ENCODE peak calls at places on chromosomes 16 and 17, in six cellular contexts. H, Z, Y, I, J and M are unnamed samples.

GRCh38 chr17:4020096-4020495 is 55.9 kb upstream of the ATP2A3 start:
- DNase-seq in H (no peak), Y (no peak), I (no peak), J (no peak), Z (no peak), M (no peak)

GRCh38 chr16:81650982-81651562 is 128.0 kb upstream of the PLCG2 start:
- DNase-seq in H (peak; percentile 66), Z (no peak), J (no peak), Y (no peak), I (no peak), M (peak; percentile 68)

GRCh38 chr17:78237403-78238012 is 6.1 kb downstream of the TMEM235 start:
- DNase-seq in H (no peak), J (no peak), I (no peak), Y (no peak), Z (no peak), M (no peak)

GRCh38 chr17:43360739-43361498 is 37.9 kb upstream of the ARL4D start:
- DNase-seq in J (peak; percentile 97), I (peak; percentile 36), H (peak; percentile 70), Z (peak; percentile 86), Y (peak; percentile 75), M (peak; percentile 88)

GRCh38 chr17:76265624-76266243 is 586 bp downstream of the UBALD2 start:
- DNase-seq in I (peak; percentile 47), Y (peak; percentile 47), H (peak; percentile 73), J (peak; percentile 42), Z (peak; percentile 57), M (peak; percentile 70)

GRCh38 chr16:20971420-20971819 is 70.8 kb downstream of the LYRM1 start:
- DNase-seq in J (no peak), H (peak; percentile 40), Z (no peak), I (no peak), Y (no peak), M (no peak)

GRCh38 chr17:62966426-62967110 is 533 bp downstream of the TANC2 start:
- DNase-seq in Z (peak; percentile 29), I (peak; percentile 45), J (peak; percentile 9), H (peak; percentile 68), Y (no peak), M (peak; percentile 45)

GRCh38 chr17:66190738-66191606 is 961 bp downstream of the CEP112 start:
- DNase-seq in J (no peak), H (no peak), I (no peak), Z (peak; percentile 55), Y (no peak), M (no peak)

GRCh38 chr17:72467841-72468653 is 347.2 kb downstream of the SOX9 start:
- DNase-seq in Z (peak; percentile 79), J (no peak), H (no peak), Y (no peak), I (no peak), M (no peak)

GRCh38 chr17:72539981-72540897 is 419.4 kb downstream of the SOX9 start:
- DNase-seq in H (peak; percentile 93), Z (peak; percentile 97), Y (peak; percentile 40), I (peak; percentile 63), J (peak; percentile 33), M (peak; percentile 97)

GRCh38 chr17:77608431-77608830 is 350.1 kb upstream of the TNRC6C start:
- DNase-seq in I (no peak), J (no peak), H (no peak), Z (no peak), Y (no peak), M (no peak)

GRCh38 chr16:81319221-81319912 is 4.6 kb downstream of the GAN start:
- DNase-seq in Z (peak; percentile 61), H (no peak), Y (no peak), I (no peak), J (no peak), M (no peak)

GRCh38 chr17:42760652-42761581 is at the start of gene RAMP2:
- DNase-seq in J (no peak), Z (peak; percentile 53), H (peak; percentile 70), Y (peak; percentile 17), I (no peak), M (peak; percentile 72)

GRCh38 chr17:2894782-2895181 is 98.5 kb downstream of the RAP1GAP2 start:
- DNase-seq in Y (no peak), J (no peak), Z (no peak), I (no peak), H (no peak), M (no peak)

GRCh38 chr17:56891751-56892150 is 22.1 kb downstream of the TRIM25 start:
- DNase-seq in I (peak; percentile 32), H (peak; percentile 20), J (no peak), Y (peak; percentile 46), Z (peak; percentile 50), M (peak; percentile 81)

GRCh38 chr16:56547120-56547948 is 17.5 kb upstream of the MT4 start:
- DNase-seq in Z (peak; percentile 52), J (no peak), I (peak; percentile 82), Y (no peak), H (no peak), M (peak; percentile 73)